ENCODE peak calls at places on chromosomes 13 and 19, in six cellular contexts. One of them, this sample, is unnamed.

GRCh38 chr19:39411006-39411831 is 1.2 kb upstream of the PLEKHG2 start:
- DNase-seq in foreskin fibroblast: peak
- DNase-seq in MM.1S: peak
- DNase-seq in nephron progenitor cell: no peak
- DNase-seq in gastrocnemius medialis: peak
- DNase-seq in neural crest cell: no peak
- DNase-seq in this sample: peak

GRCh38 chr19:29672319-29672932 is 7.2 kb downstream of the PLEKHF1 start:
- DNase-seq in nephron progenitor cell: no peak
- DNase-seq in neural crest cell: no peak
- DNase-seq in foreskin fibroblast: no peak
- DNase-seq in MM.1S: no peak
- DNase-seq in gastrocnemius medialis: no peak
- DNase-seq in this sample: no peak

GRCh38 chr19:51572908-51573307 is 1.8 kb downstream of the ZNF175 start:
- DNase-seq in neural crest cell: no peak
- DNase-seq in gastrocnemius medialis: no peak
- DNase-seq in nephron progenitor cell: no peak
- DNase-seq in MM.1S: no peak
- DNase-seq in foreskin fibroblast: peak
- DNase-seq in this sample: no peak

GRCh38 chr19:19062454-19063182 is 1.2 kb upstream of the SLC25A42 start:
- DNase-seq in gastrocnemius medialis: peak
- DNase-seq in MM.1S: peak
- DNase-seq in neural crest cell: no peak
- DNase-seq in nephron progenitor cell: peak
- DNase-seq in foreskin fibroblast: peak
- DNase-seq in this sample: no peak

GRCh38 chr19:13428352-13428751 is 77.9 kb downstream of the CACNA1A start:
- DNase-seq in MM.1S: peak
- DNase-seq in nephron progenitor cell: peak
- DNase-seq in neural crest cell: peak
- DNase-seq in foreskin fibroblast: peak
- DNase-seq in gastrocnemius medialis: no peak
- DNase-seq in this sample: no peak

GRCh38 chr19:900302-901111 is 7.2 kb downstream of the RNU6-9 start:
- DNase-seq in neural crest cell: no peak
- DNase-seq in gastrocnemius medialis: no peak
- DNase-seq in MM.1S: no peak
- DNase-seq in foreskin fibroblast: no peak
- DNase-seq in nephron progenitor cell: no peak
- DNase-seq in this sample: no peak

GRCh38 chr19:426725-427445 is 17.9 kb upstream of the C2CD4C start:
- DNase-seq in MM.1S: no peak
- DNase-seq in gastrocnemius medialis: no peak
- DNase-seq in neural crest cell: no peak
- DNase-seq in nephron progenitor cell: no peak
- DNase-seq in foreskin fibroblast: peak
- DNase-seq in this sample: no peak

GRCh38 chr19:53328967-53329366 is 4.6 kb upstream of the ZNF845 start:
- DNase-seq in neural crest cell: no peak
- DNase-seq in MM.1S: no peak
- DNase-seq in nephron progenitor cell: no peak
- DNase-seq in foreskin fibroblast: peak
- DNase-seq in gastrocnemius medialis: no peak
- DNase-seq in this sample: no peak

GRCh38 chr13:113090415-113090770 is 15.2 kb upstream of the F7 start:
- DNase-seq in foreskin fibroblast: no peak
- DNase-seq in nephron progenitor cell: no peak
- DNase-seq in neural crest cell: no peak
- DNase-seq in gastrocnemius medialis: no peak
- DNase-seq in MM.1S: no peak
- DNase-seq in this sample: no peak

GRCh38 chr13:40765602-40766001 is 5.4 kb downstream of the MRPS31 start:
- DNase-seq in neural crest cell: no peak
- DNase-seq in gastrocnemius medialis: no peak
- DNase-seq in nephron progenitor cell: no peak
- DNase-seq in MM.1S: no peak
- DNase-seq in foreskin fibroblast: no peak
- DNase-seq in this sample: no peak

GRCh38 chr13:35957174-35957867 is 173.9 kb downstream of the DCLK1 start:
- DNase-seq in nephron progenitor cell: no peak
- DNase-seq in neural crest cell: no peak
- DNase-seq in MM.1S: no peak
- DNase-seq in foreskin fibroblast: peak
- DNase-seq in gastrocnemius medialis: no peak
- DNase-seq in this sample: no peak

GRCh38 chr13:112161441-112162301 is 94.7 kb downstream of the SOX1 start:
- DNase-seq in foreskin fibroblast: no peak
- DNase-seq in MM.1S: no peak
- DNase-seq in nephron progenitor cell: no peak
- DNase-seq in neural crest cell: peak
- DNase-seq in gastrocnemius medialis: no peak
- DNase-seq in this sample: no peak

GRCh38 chr19:45117167-45117594 is 24.2 kb downstream of the PPP1R37 start:
- DNase-seq in foreskin fibroblast: no peak
- DNase-seq in gastrocnemius medialis: no peak
- DNase-seq in neural crest cell: no peak
- DNase-seq in nephron progenitor cell: no peak
- DNase-seq in MM.1S: peak
- DNase-seq in this sample: no peak

GRCh38 chr13:106633321-106633720 is 65.4 kb upstream of the ARGLU1 start:
- DNase-seq in neural crest cell: no peak
- DNase-seq in foreskin fibroblast: no peak
- DNase-seq in gastrocnemius medialis: no peak
- DNase-seq in MM.1S: no peak
- DNase-seq in nephron progenitor cell: no peak
- DNase-seq in this sample: no peak

GRCh38 chr19:7863157-7863970 is 10.8 kb downstream of the PRR36 start:
- DNase-seq in nephron progenitor cell: peak
- DNase-seq in neural crest cell: no peak
- DNase-seq in MM.1S: no peak
- DNase-seq in gastrocnemius medialis: no peak
- DNase-seq in foreskin fibroblast: no peak
- DNase-seq in this sample: no peak

GRCh38 chr13:99896712-99897440 is 74.7 kb downstream of the ZIC5 start:
- DNase-seq in neural crest cell: no peak
- DNase-seq in foreskin fibroblast: no peak
- DNase-seq in gastrocnemius medialis: no peak
- DNase-seq in nephron progenitor cell: no peak
- DNase-seq in MM.1S: no peak
- DNase-seq in this sample: no peak

GRCh38 chr19:21569497-21569870 is 64.1 kb downstream of the ZNF429 start:
- DNase-seq in neural crest cell: no peak
- DNase-seq in nephron progenitor cell: no peak
- DNase-seq in gastrocnemius medialis: no peak
- DNase-seq in MM.1S: no peak
- DNase-seq in foreskin fibroblast: peak
- DNase-seq in this sample: no peak

GRCh38 chr19:2548966-2549365 is 73.0 kb downstream of the GADD45B start:
- DNase-seq in MM.1S: no peak
- DNase-seq in nephron progenitor cell: no peak
- DNase-seq in foreskin fibroblast: no peak
- DNase-seq in neural crest cell: no peak
- DNase-seq in gastrocnemius medialis: no peak
- DNase-seq in this sample: no peak

GRCh38 chr19:9306443-9306842 is 3.2 kb downstream of the ZNF699 start:
- DNase-seq in neural crest cell: no peak
- DNase-seq in foreskin fibroblast: peak
- DNase-seq in nephron progenitor cell: no peak
- DNase-seq in MM.1S: no peak
- DNase-seq in gastrocnemius medialis: no peak
- DNase-seq in this sample: no peak

GRCh38 chr13:27339299-27339698 is 68.7 kb downstream of the RASL11A start:
- DNase-seq in gastrocnemius medialis: no peak
- DNase-seq in neural crest cell: peak
- DNase-seq in MM.1S: peak
- DNase-seq in nephron progenitor cell: peak
- DNase-seq in foreskin fibroblast: peak
- DNase-seq in this sample: no peak

GRCh38 chr19:39405930-39406655 is 554 bp upstream of the ZFP36 start:
- DNase-seq in foreskin fibroblast: no peak
- DNase-seq in gastrocnemius medialis: peak
- DNase-seq in neural crest cell: no peak
- DNase-seq in nephron progenitor cell: no peak
- DNase-seq in MM.1S: peak
- DNase-seq in this sample: no peak

GRCh38 chr19:49421039-49421877 is 2.0 kb downstream of the PTH2 start:
- DNase-seq in MM.1S: no peak
- DNase-seq in foreskin fibroblast: peak
- DNase-seq in gastrocnemius medialis: no peak
- DNase-seq in neural crest cell: peak
- DNase-seq in nephron progenitor cell: peak
- DNase-seq in this sample: no peak

GRCh38 chr13:43196750-43197149 is 173.4 kb downstream of the DNAJC15 start:
- DNase-seq in foreskin fibroblast: peak
- DNase-seq in nephron progenitor cell: no peak
- DNase-seq in MM.1S: no peak
- DNase-seq in neural crest cell: no peak
- DNase-seq in gastrocnemius medialis: no peak
- DNase-seq in this sample: no peak

GRCh38 chr19:3683866-3684816 is 16.1 kb downstream of the PIP5K1C start:
- DNase-seq in neural crest cell: no peak
- DNase-seq in nephron progenitor cell: no peak
- DNase-seq in foreskin fibroblast: peak
- DNase-seq in gastrocnemius medialis: no peak
- DNase-seq in MM.1S: no peak
- DNase-seq in this sample: no peak

GRCh38 chr13:23667750-23668149 is 97.5 kb downstream of the TNFRSF19 start:
- DNase-seq in MM.1S: no peak
- DNase-seq in gastrocnemius medialis: no peak
- DNase-seq in foreskin fibroblast: no peak
- DNase-seq in nephron progenitor cell: no peak
- DNase-seq in neural crest cell: no peak
- DNase-seq in this sample: no peak
- TF ChIP-seq CTCF in MM.1S: no peak
- TF ChIP-seq CTCF in gastrocnemius medialis: no peak
- TF ChIP-seq CTCF in foreskin fibroblast: no peak
- TF ChIP-seq CTCF in nephron progenitor cell: no peak
- TF ChIP-seq CTCF in neural crest cell: no peak
- TF ChIP-seq CTCF in this sample: no peak

DNA sequence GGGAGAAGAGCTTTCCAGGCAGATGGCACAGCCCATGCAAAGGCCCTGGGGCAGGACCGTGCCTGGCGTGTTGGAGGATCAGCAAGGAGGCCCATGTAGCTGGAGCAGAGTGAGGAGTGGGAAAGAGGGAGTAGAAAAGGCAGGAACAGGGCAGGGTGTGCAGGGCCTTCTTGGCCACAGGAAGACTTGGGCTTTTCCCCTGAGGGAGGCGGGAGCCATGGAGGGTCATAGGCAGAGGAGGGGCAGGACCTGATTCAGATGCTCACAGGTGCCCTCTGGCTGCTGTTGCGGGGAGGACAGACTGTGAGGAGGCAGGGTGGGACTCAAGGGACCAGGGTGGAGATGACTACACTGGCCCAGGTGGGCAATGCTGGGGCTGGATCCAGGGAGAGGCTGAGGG is 13.8 kb upstream of the PTPRS start:
- DNase-seq in MM.1S: no peak
- DNase-seq in nephron progenitor cell: peak
- DNase-seq in foreskin fibroblast: peak
- DNase-seq in neural crest cell: peak
- DNase-seq in gastrocnemius medialis: no peak
- DNase-seq in this sample: no peak
- TF ChIP-seq CTCF in MM.1S: peak
- TF ChIP-seq CTCF in nephron progenitor cell: peak
- TF ChIP-seq CTCF in foreskin fibroblast: peak
- TF ChIP-seq CTCF in neural crest cell: peak
- TF ChIP-seq CTCF in gastrocnemius medialis: no peak
- TF ChIP-seq CTCF in this sample: no peak

GRCh38 chr13:38970380-38971051 is 20.1 kb downstream of the STOML3 start:
- DNase-seq in neural crest cell: no peak
- DNase-seq in nephron progenitor cell: no peak
- DNase-seq in gastrocnemius medialis: no peak
- DNase-seq in MM.1S: no peak
- DNase-seq in foreskin fibroblast: no peak
- DNase-seq in this sample: no peak
- TF ChIP-seq CTCF in neural crest cell: no peak
- TF ChIP-seq CTCF in nephron progenitor cell: no peak
- TF ChIP-seq CTCF in gastrocnemius medialis: no peak
- TF ChIP-seq CTCF in MM.1S: no peak
- TF ChIP-seq CTCF in foreskin fibroblast: no peak
- TF ChIP-seq CTCF in this sample: no peak

GRCh38 chr19:55484571-55485438 is at the start of gene NAT14:
- DNase-seq in gastrocnemius medialis: no peak
- DNase-seq in neural crest cell: peak
- DNase-seq in MM.1S: no peak
- DNase-seq in nephron progenitor cell: peak
- DNase-seq in foreskin fibroblast: peak
- DNase-seq in this sample: no peak

GRCh38 chr19:55486971-55487883 is 1.0 kb upstream of the SSC5D start:
- DNase-seq in foreskin fibroblast: peak
- DNase-seq in neural crest cell: peak
- DNase-seq in MM.1S: no peak
- DNase-seq in nephron progenitor cell: peak
- DNase-seq in gastrocnemius medialis: no peak
- DNase-seq in this sample: peak

GRCh38 chr19:55485439-55486011 is 537 bp downstream of the NAT14 start:
- DNase-seq in MM.1S: no peak
- DNase-seq in nephron progenitor cell: no peak
- DNase-seq in foreskin fibroblast: peak
- DNase-seq in gastrocnemius medialis: no peak
- DNase-seq in neural crest cell: no peak
- DNase-seq in this sample: no peak

GRCh38 chr19:55487884-55488687 is at the start of gene SSC5D:
- DNase-seq in neural crest cell: no peak
- DNase-seq in gastrocnemius medialis: no peak
- DNase-seq in nephron progenitor cell: no peak
- DNase-seq in MM.1S: no peak
- DNase-seq in foreskin fibroblast: peak
- DNase-seq in this sample: no peak

DNA sequence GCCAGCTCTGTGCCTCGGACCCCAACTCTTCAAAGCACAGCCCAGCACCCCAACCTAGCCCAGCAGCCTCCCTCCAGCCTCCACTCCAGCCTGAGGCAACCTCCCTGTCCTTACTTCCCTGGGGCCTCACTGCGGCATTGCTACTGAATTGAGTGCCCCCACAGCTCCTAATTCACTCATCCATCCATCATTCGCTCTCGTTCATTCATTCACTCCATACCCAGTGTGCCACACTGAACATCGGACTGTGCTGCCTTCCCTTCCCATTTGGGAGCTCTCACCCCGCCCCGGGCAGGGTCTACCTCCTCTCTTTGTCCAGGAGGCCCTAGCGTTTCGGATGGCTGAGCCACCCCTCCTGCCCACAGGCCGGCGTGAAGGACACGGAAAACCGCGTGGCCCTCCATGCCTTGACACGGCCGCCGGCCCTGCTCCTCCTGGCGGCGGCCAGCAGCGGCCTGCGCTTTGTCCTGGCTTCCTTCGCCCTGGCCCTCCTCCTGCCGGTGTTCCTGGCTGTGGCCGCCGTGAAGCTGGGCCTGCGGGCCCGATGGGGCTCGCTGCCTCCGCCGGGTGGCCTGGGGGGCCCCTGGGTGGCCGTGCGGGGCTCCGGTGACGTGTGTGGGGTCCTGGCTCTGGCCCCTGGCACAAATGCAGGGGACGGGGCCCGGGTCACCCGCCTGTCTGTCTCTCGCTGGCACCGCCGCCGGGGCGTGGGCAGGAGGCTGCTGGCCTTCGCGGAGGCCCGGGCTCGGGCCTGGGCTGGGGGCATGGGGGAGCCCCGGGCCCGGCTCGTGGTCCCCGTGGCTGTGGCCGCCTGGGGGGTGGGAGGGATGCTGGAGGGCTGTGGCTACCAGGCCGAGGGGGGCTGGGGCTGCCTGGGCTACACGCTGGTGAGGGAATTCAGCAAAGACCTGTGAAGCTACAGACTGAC is 1.3 kb downstream of the NAT14 start:
- DNase-seq in neural crest cell: no peak
- DNase-seq in gastrocnemius medialis: no peak
- DNase-seq in foreskin fibroblast: no peak
- DNase-seq in MM.1S: no peak
- DNase-seq in nephron progenitor cell: no peak
- DNase-seq in this sample: no peak
- TF ChIP-seq CTCF in neural crest cell: no peak
- TF ChIP-seq CTCF in gastrocnemius medialis: no peak
- TF ChIP-seq CTCF in foreskin fibroblast: no peak
- TF ChIP-seq CTCF in MM.1S: no peak
- TF ChIP-seq CTCF in nephron progenitor cell: no peak
- TF ChIP-seq CTCF in this sample: no peak

This sample was measured in ascending aorta.